ENCODE peak calls at places on chromosomes 13 and 19, in eight cellular contexts. U is neuronal stem cell, N is neural progenitor cell, G is spleen, D is HepG2, P is gastrocnemius medialis, Q is left lung, I is hepatocyte. A is an unnamed sample.
A peak's percentile ranks its signal among the peaks of the same experiment; 100 is the strongest.

GRCh38 chr13:32323912-32324311 is 8.6 kb downstream of the BRCA2 start:
- DNase-seq in P (no peak), G (no peak), I (no peak), D (no peak), N (no peak), Q (no peak), U (no peak), A (no peak)

GRCh38 chr19:658059-658839 is 4.8 kb downstream of the RNF126 start:
- DNase-seq in P (no peak), I (no peak), G (peak; percentile 76), Q (no peak), U (no peak), N (no peak), D (no peak), A (no peak)

GRCh38 chr13:31675521-31675953 is 63.8 kb upstream of the RXFP2 start:
- DNase-seq in Q (no peak), N (no peak), D (no peak), U (no peak), P (no peak), I (no peak), G (no peak), A (no peak)

GRCh38 chr13:67366533-67366932 is 136.4 kb upstream of the PCDH9 start:
- DNase-seq in U (no peak), Q (no peak), N (no peak), I (peak; percentile 22), D (no peak), P (no peak), G (no peak), A (no peak)

GRCh38 chr13:62375653-62376052 is 960.0 kb upstream of the PCDH20 start:
- DNase-seq in D (no peak), G (no peak), I (no peak), P (no peak), N (no peak), U (no peak), Q (no peak), A (no peak)

GRCh38 chr13:109243311-109243951 is 543.0 kb downstream of the IRS2 start:
- DNase-seq in U (no peak), Q (no peak), P (peak; percentile 73), G (no peak), I (peak; percentile 31), D (no peak), N (no peak), A (no peak)

GRCh38 chr19:10896851-10897526 is 25.6 kb downstream of the CARM1 start:
- DNase-seq in U (no peak), N (no peak), P (peak; percentile 11), D (peak; percentile 31), Q (no peak), G (no peak), I (no peak), A (no peak)

GRCh38 chr19:738509-739128 is 12.3 kb upstream of the MISP start:
- DNase-seq in G (no peak), Q (peak; percentile 76), N (no peak), D (peak; percentile 88), U (no peak), I (peak; percentile 83), P (no peak), A (no peak)

GRCh38 chr19:1852294-1852646 is 4.0 kb upstream of the REXO1 start:
- DNase-seq in G (no peak), P (no peak), I (no peak), U (no peak), Q (no peak), D (no peak), N (no peak), A (no peak)

GRCh38 chr19:55212447-55212846 is 3.1 kb upstream of the PTPRH start:
- DNase-seq in I (peak; percentile 34), G (no peak), N (no peak), P (no peak), D (peak; percentile 64), Q (no peak), U (no peak), A (no peak)

GRCh38 chr13:109465151-109465550 is 321.2 kb downstream of the IRS2 start:
- DNase-seq in D (no peak), U (no peak), Q (no peak), I (no peak), N (no peak), P (no peak), G (no peak), A (no peak)

GRCh38 chr19:31261651-31262331 is 87.4 kb downstream of the TSHZ3 start:
- DNase-seq in Q (no peak), I (no peak), G (no peak), U (no peak), D (no peak), N (no peak), P (no peak), A (no peak)

GRCh38 chr13:84649853-84650252 is 767.6 kb upstream of the SLITRK1 start:
- DNase-seq in Q (no peak), G (no peak), I (no peak), D (no peak), P (no peak), N (no peak), U (no peak), A (no peak)

GRCh38 chr13:79385694-79386093 is 20.4 kb downstream of the RBM26 start:
- DNase-seq in U (no peak), G (no peak), P (no peak), N (no peak), D (no peak), Q (no peak), I (no peak), A (no peak)

GRCh38 chr13:113728571-113729054 is 30.4 kb upstream of the TMEM255B start:
- DNase-seq in N (no peak), I (no peak), P (no peak), D (no peak), Q (peak; percentile 70), U (no peak), G (peak; percentile 73), A (no peak)

GRCh38 chr13:95073826-95074345 is 227.4 kb downstream of the ABCC4 start:
- DNase-seq in U (no peak), Q (no peak), G (no peak), D (no peak), N (no peak), I (no peak), P (no peak), A (no peak)

GRCh38 chr13:50209646-50210045 is 194.4 kb downstream of the KCNRG start:
- DNase-seq in N (no peak), Q (no peak), I (no peak), U (no peak), D (no peak), G (no peak), P (no peak), A (no peak)

GRCh38 chr19:36635342-36635741 is 30.2 kb downstream of the ZNF382 start:
- DNase-seq in N (no peak), Q (no peak), U (no peak), G (no peak), D (no peak), I (no peak), P (no peak), A (no peak)

DNA sequence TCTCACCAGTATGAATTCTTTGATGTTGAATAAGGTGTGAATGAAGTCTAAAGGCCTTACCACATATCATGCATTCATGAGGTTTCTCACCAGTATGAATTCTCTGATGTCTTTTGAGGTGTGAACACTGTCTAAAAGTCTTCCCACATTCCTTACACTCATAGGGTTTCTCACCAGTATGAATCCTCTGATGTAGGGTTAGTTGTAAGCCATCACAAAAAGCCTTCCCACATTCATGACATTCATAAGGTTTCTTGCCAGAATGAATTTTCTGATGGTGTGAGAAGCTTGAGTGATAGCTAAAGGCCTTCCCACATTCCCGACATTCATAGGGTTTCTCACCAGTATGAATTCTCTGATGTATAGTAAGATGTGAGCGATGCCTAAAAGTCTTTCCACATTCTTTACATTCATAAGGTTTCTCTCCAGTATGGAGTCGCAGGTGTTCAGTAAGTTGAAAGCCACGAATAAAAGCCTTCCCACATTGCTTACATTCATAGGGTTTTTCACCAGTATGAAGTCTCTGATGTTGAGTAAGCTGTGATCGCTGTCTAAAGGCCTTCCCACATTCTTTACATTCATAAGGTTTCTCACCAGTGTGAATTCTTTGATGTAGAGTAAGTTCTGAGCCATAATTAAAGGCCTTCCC is 27.7 kb downstream of the ZNF461 start:
- DNase-seq in U (no peak), P (no peak), G (no peak), Q (no peak), D (no peak), N (no peak), I (no peak), A (no peak)
- H3K9me3 ChIP-seq in U (peaks cover 22% of the 10 kb centered on the region), P (peaks cover 23% of the 10 kb centered on the region), G (peaks cover 100% of the 10 kb centered on the region), Q (peaks cover 34% of the 10 kb centered on the region), D (peaks cover 93% of the 10 kb centered on the region), N (peaks cover 39% of the 10 kb centered on the region), I (peaks cover 78% of the 10 kb centered on the region), A (peaks cover 49% of the 10 kb centered on the region)

DNA sequence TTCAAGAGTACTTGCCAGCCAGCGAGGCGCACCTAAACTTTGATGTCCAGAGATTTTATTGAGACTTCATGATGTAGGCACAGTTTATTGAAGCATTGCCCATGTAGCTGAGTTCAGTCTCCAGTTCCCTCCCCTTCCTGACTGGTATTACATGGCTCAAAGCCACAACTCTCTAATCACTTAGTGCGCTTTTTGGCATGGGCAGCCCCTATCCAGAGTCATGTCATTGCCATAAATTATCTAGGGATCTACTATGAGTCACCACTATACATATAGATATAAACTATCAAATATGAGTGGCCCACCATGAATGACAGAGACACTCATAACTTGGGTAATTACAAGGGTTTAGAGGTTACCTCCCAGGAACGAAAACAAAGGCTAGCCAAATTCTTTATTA is 7.7 kb downstream of the ZNF614 start:
- DNase-seq in I (no peak), Q (no peak), D (no peak), G (no peak), U (no peak), N (no peak), P (no peak), A (no peak)
- H3K9me3 ChIP-seq in I (peaks cover 79% of the 10 kb centered on the region), Q (no peaks in the 10 kb centered on the region), D (peaks cover 12% of the 10 kb centered on the region), G (peaks cover 100% of the 10 kb centered on the region), U (peaks cover 13% of the 10 kb centered on the region), N (no peaks in the 10 kb centered on the region), P (no peaks in the 10 kb centered on the region), A (peaks cover 75% of the 10 kb centered on the region)

DNA sequence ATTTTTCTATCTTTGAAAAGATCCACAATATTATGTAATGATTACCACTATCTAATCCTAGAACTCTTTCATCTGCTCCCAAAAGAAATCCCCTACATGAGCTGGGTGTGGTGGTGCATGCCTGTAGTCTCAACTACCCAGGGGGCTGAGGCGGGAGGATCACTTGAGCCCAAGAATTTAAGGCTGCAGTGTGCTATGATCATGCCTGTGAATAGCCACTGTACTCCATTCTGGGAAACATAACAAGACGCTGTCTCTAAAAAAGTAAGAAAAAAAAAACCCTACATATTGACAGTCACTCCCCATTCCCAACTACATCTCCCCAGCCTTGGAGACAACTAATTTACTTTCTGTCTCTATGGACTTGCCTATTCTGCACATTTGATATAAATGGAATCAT is 1.1 kb upstream of the ZNF226 start:
- DNase-seq in U (no peak), P (no peak), I (no peak), G (no peak), D (no peak), Q (no peak), N (no peak), A (no peak)
- H3K9me3 ChIP-seq in U (no peaks in the 10 kb centered on the region), P (peaks cover 11% of the 10 kb centered on the region), I (no peaks in the 10 kb centered on the region), G (peaks cover 76% of the 10 kb centered on the region), D (no peaks in the 10 kb centered on the region), Q (no peaks in the 10 kb centered on the region), N (no peaks in the 10 kb centered on the region), A (peaks cover 13% of the 10 kb centered on the region)

DNA sequence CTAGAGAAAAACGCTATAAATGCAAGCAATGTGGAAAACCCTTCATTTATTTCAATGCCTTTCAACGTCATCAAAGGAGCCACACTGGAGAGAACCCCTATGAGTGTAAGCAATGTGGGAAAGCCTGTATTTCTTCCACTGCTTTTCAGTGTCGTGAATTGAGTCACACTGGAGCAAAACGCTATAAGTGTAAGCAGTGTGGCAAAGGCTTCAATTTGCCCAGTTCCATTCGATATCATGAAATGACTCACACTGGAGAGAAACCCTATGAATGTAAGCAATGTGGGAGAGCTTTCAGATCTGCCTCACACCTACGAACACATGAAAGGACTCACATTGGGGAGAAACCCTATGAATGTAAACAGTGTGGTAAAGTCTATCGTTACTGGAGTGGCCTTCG is 27.4 kb downstream of the ZNF20 start:
- DNase-seq in G (no peak), N (no peak), D (peak; percentile 61), Q (no peak), U (no peak), I (no peak), P (no peak), A (no peak)
- H3K9me3 ChIP-seq in G (peaks cover 16% of the 10 kb centered on the region), N (peaks cover 54% of the 10 kb centered on the region), D (no peaks in the 10 kb centered on the region), Q (no peaks in the 10 kb centered on the region), U (peaks cover 54% of the 10 kb centered on the region), I (peaks cover 4% of the 10 kb centered on the region), P (no peaks in the 10 kb centered on the region), A (no peaks in the 10 kb centered on the region)

A was measured in T-helper 17 cell.